ENCODE peak calls at places on chromosomes 16 and 17, in four cellular contexts. One of them, this sample, is unnamed.

GRCh38 chr17:72591500-72592241 is 470.9 kb downstream of the SOX9 start:
- DNase-seq in progenitor cell of endocrine pancreas: peak; percentile 41
- DNase-seq in heart left ventricle: no peak
- DNase-seq in spleen: no peak
- DNase-seq in this sample: no peak

GRCh38 chr16:57501492-57501891 is 15.2 kb upstream of the DOK4 start:
- DNase-seq in progenitor cell of endocrine pancreas: no peak
- DNase-seq in heart left ventricle: no peak
- DNase-seq in spleen: no peak
- DNase-seq in this sample: no peak

GRCh38 chr16:929227-929669 is 41.5 kb downstream of the LMF1 start:
- DNase-seq in progenitor cell of endocrine pancreas: no peak
- DNase-seq in heart left ventricle: no peak
- DNase-seq in spleen: peak; percentile 40
- DNase-seq in this sample: no peak

GRCh38 chr17:77400445-77400870 is 259.7 kb downstream of the SEC14L1 start:
- DNase-seq in progenitor cell of endocrine pancreas: no peak
- DNase-seq in heart left ventricle: peak; percentile 82
- DNase-seq in spleen: peak; percentile 92
- DNase-seq in this sample: no peak

GRCh38 chr16:2147981-2148671 is at the start of gene RAB26:
- DNase-seq in progenitor cell of endocrine pancreas: peak; percentile 58
- DNase-seq in heart left ventricle: peak; percentile 87
- DNase-seq in spleen: peak; percentile 88
- DNase-seq in this sample: no peak

GRCh38 chr16:70659546-70659945 is 13.2 kb downstream of the IL34 start:
- DNase-seq in progenitor cell of endocrine pancreas: no peak
- DNase-seq in heart left ventricle: no peak
- DNase-seq in spleen: no peak
- DNase-seq in this sample: no peak

GRCh38 chr17:67245694-67246397 is 850 bp upstream of the HELZ start:
- DNase-seq in progenitor cell of endocrine pancreas: peak; percentile 85
- DNase-seq in heart left ventricle: peak; percentile 74
- DNase-seq in spleen: peak; percentile 88
- DNase-seq in this sample: peak; percentile 85

GRCh38 chr16:73432794-73433455 is 385.0 kb upstream of the ZFHX3 start:
- DNase-seq in progenitor cell of endocrine pancreas: no peak
- DNase-seq in heart left ventricle: no peak
- DNase-seq in spleen: no peak
- DNase-seq in this sample: no peak

GRCh38 chr16:54685682-54686081 is 245.0 kb upstream of the IRX5 start:
- DNase-seq in progenitor cell of endocrine pancreas: no peak
- DNase-seq in heart left ventricle: no peak
- DNase-seq in spleen: no peak
- DNase-seq in this sample: no peak

GRCh38 chr17:17109896-17110295 is 67.6 kb downstream of the MPRIP start:
- DNase-seq in progenitor cell of endocrine pancreas: no peak
- DNase-seq in heart left ventricle: no peak
- DNase-seq in spleen: peak; percentile 87
- DNase-seq in this sample: no peak

GRCh38 chr16:698911-699671 is 6.5 kb downstream of the FBXL16 start:
- DNase-seq in progenitor cell of endocrine pancreas: no peak
- DNase-seq in heart left ventricle: no peak
- DNase-seq in spleen: no peak
- DNase-seq in this sample: no peak

GRCh38 chr16:53881371-53881770 is 177.4 kb downstream of the FTO start:
- DNase-seq in progenitor cell of endocrine pancreas: no peak
- DNase-seq in heart left ventricle: no peak
- DNase-seq in spleen: no peak
- DNase-seq in this sample: no peak

GRCh38 chr17:78263063-78263735 is 31.8 kb downstream of the TMEM235 start:
- DNase-seq in progenitor cell of endocrine pancreas: no peak
- DNase-seq in heart left ventricle: peak; percentile 79
- DNase-seq in spleen: peak; percentile 91
- DNase-seq in this sample: no peak

GRCh38 chr17:19288453-19288852 is 51.3 kb downstream of the EPN2 start:
- DNase-seq in progenitor cell of endocrine pancreas: no peak
- DNase-seq in heart left ventricle: no peak
- DNase-seq in spleen: peak; percentile 34
- DNase-seq in this sample: no peak

GRCh38 chr17:18980682-18981384 is 23.7 kb downstream of the FAM83G start:
- DNase-seq in progenitor cell of endocrine pancreas: no peak
- DNase-seq in heart left ventricle: no peak
- DNase-seq in spleen: no peak
- DNase-seq in this sample: no peak

GRCh38 chr17:40563371-40564052 is 1.8 kb downstream of the CCR7 start:
- DNase-seq in progenitor cell of endocrine pancreas: no peak
- DNase-seq in heart left ventricle: no peak
- DNase-seq in spleen: no peak
- DNase-seq in this sample: peak; percentile 62

GRCh38 chr17:263773-264172 is 82.3 kb upstream of the DOC2B start:
- DNase-seq in progenitor cell of endocrine pancreas: no peak
- DNase-seq in heart left ventricle: no peak
- DNase-seq in spleen: peak; percentile 30
- DNase-seq in this sample: peak; percentile 70

GRCh38 chr16:75379911-75380847 is 53.1 kb downstream of the CFDP1 start:
- DNase-seq in progenitor cell of endocrine pancreas: no peak
- DNase-seq in heart left ventricle: no peak
- DNase-seq in spleen: no peak
- DNase-seq in this sample: no peak

GRCh38 chr16:52364500-52364899 is 182.4 kb downstream of the TOX3 start:
- DNase-seq in progenitor cell of endocrine pancreas: no peak
- DNase-seq in heart left ventricle: no peak
- DNase-seq in spleen: no peak
- DNase-seq in this sample: no peak

GRCh38 chr17:78219396-78220150 is 5.5 kb downstream of the BIRC5 start:
- DNase-seq in progenitor cell of endocrine pancreas: no peak
- DNase-seq in heart left ventricle: no peak
- DNase-seq in spleen: no peak
- DNase-seq in this sample: no peak

GRCh38 chr16:27217256-27217655 is 13.9 kb downstream of the KDM8 start:
- DNase-seq in progenitor cell of endocrine pancreas: no peak
- DNase-seq in heart left ventricle: peak; percentile 41
- DNase-seq in spleen: no peak
- DNase-seq in this sample: no peak

GRCh38 chr16:9437115-9437514 is 345.7 kb downstream of the HAPSTR1 start:
- DNase-seq in progenitor cell of endocrine pancreas: no peak
- DNase-seq in heart left ventricle: no peak
- DNase-seq in spleen: no peak
- DNase-seq in this sample: no peak

GRCh38 chr16:89921131-89921698 is 1.9 kb upstream of the TUBB3 start:
- DNase-seq in progenitor cell of endocrine pancreas: no peak
- DNase-seq in heart left ventricle: no peak
- DNase-seq in spleen: no peak
- DNase-seq in this sample: no peak

GRCh38 chr17:66983414-66984021 is 19.0 kb downstream of the CACNG4 start:
- DNase-seq in progenitor cell of endocrine pancreas: no peak
- DNase-seq in heart left ventricle: peak; percentile 42
- DNase-seq in spleen: no peak
- DNase-seq in this sample: no peak

GRCh38 chr17:3043737-3044365 is 19.6 kb downstream of the OR1D5 start:
- DNase-seq in progenitor cell of endocrine pancreas: no peak
- DNase-seq in heart left ventricle: no peak
- DNase-seq in spleen: no peak
- DNase-seq in this sample: peak; percentile 81

GRCh38 chr16:8905168-8905762 is 23.1 kb downstream of the LITAFD start:
- DNase-seq in progenitor cell of endocrine pancreas: no peak
- DNase-seq in heart left ventricle: no peak
- DNase-seq in spleen: no peak
- DNase-seq in this sample: no peak

GRCh38 chr16:24721830-24722238 is 7.6 kb upstream of the TNRC6A start:
- DNase-seq in progenitor cell of endocrine pancreas: no peak
- DNase-seq in heart left ventricle: no peak
- DNase-seq in spleen: no peak
- DNase-seq in this sample: no peak

GRCh38 chr17:60248618-60249516 is 99.1 kb downstream of the CA4 start:
- DNase-seq in progenitor cell of endocrine pancreas: no peak
- DNase-seq in heart left ventricle: no peak
- DNase-seq in spleen: no peak
- DNase-seq in this sample: no peak

GRCh38 chr16:80791411-80791810 is 13.0 kb downstream of the CDYL2 start:
- DNase-seq in progenitor cell of endocrine pancreas: no peak
- DNase-seq in heart left ventricle: no peak
- DNase-seq in spleen: no peak
- DNase-seq in this sample: no peak

GRCh38 chr16:649646-650045 is 481 bp downstream of the WDR90 start:
- DNase-seq in progenitor cell of endocrine pancreas: no peak
- DNase-seq in heart left ventricle: no peak
- DNase-seq in spleen: peak; percentile 88
- DNase-seq in this sample: no peak

GRCh38 chr17:79632432-79632735 is 21.5 kb upstream of the RBFOX3 start:
- DNase-seq in progenitor cell of endocrine pancreas: peak; percentile 4
- DNase-seq in heart left ventricle: no peak
- DNase-seq in spleen: peak; percentile 44
- DNase-seq in this sample: peak; percentile 72

GRCh38 chr17:59470624-59471297 is 94.6 kb upstream of the DHX40 start:
- DNase-seq in progenitor cell of endocrine pancreas: no peak
- DNase-seq in heart left ventricle: no peak
- DNase-seq in spleen: no peak
- DNase-seq in this sample: no peak

GRCh38 chr17:8887834-8888703 is 20.6 kb upstream of the PIK3R6 start:
- DNase-seq in progenitor cell of endocrine pancreas: no peak
- DNase-seq in heart left ventricle: peak; percentile 80
- DNase-seq in spleen: no peak
- DNase-seq in this sample: no peak
- TF ChIP-seq CTCF in progenitor cell of endocrine pancreas: peak; percentile 43
- TF ChIP-seq CTCF in heart left ventricle: peak; percentile 44
- TF ChIP-seq CTCF in spleen: no peak
- TF ChIP-seq CTCF in this sample: peak; percentile 25

GRCh38 chr16:14202697-14203096 is 131.6 kb downstream of the MRTFB start:
- DNase-seq in progenitor cell of endocrine pancreas: no peak
- DNase-seq in heart left ventricle: no peak
- DNase-seq in spleen: no peak
- DNase-seq in this sample: no peak
- TF ChIP-seq CTCF in progenitor cell of endocrine pancreas: peak; percentile 50
- TF ChIP-seq CTCF in heart left ventricle: peak; percentile 12
- TF ChIP-seq CTCF in spleen: no peak
- TF ChIP-seq CTCF in this sample: peak; percentile 29

GRCh38 chr17:7312432-7313027 is 2.6 kb downstream of the GPS2 start:
- DNase-seq in progenitor cell of endocrine pancreas: no peak
- DNase-seq in heart left ventricle: no peak
- DNase-seq in spleen: no peak
- DNase-seq in this sample: no peak

GRCh38 chr17:7313890-7314718 is 1.1 kb downstream of the GPS2 start:
- DNase-seq in progenitor cell of endocrine pancreas: no peak
- DNase-seq in heart left ventricle: no peak
- DNase-seq in spleen: no peak
- DNase-seq in this sample: no peak

GRCh38 chr17:7311110-7311698 is 3.8 kb downstream of the EIF5A start:
- DNase-seq in progenitor cell of endocrine pancreas: no peak
- DNase-seq in heart left ventricle: no peak
- DNase-seq in spleen: no peak
- DNase-seq in this sample: no peak

GRCh38 chr17:7314719-7315569 is at the start of gene GPS2:
- DNase-seq in progenitor cell of endocrine pancreas: peak; percentile 85
- DNase-seq in heart left ventricle: peak; percentile 97
- DNase-seq in spleen: peak; percentile 98
- DNase-seq in this sample: peak; percentile 93

DNA sequence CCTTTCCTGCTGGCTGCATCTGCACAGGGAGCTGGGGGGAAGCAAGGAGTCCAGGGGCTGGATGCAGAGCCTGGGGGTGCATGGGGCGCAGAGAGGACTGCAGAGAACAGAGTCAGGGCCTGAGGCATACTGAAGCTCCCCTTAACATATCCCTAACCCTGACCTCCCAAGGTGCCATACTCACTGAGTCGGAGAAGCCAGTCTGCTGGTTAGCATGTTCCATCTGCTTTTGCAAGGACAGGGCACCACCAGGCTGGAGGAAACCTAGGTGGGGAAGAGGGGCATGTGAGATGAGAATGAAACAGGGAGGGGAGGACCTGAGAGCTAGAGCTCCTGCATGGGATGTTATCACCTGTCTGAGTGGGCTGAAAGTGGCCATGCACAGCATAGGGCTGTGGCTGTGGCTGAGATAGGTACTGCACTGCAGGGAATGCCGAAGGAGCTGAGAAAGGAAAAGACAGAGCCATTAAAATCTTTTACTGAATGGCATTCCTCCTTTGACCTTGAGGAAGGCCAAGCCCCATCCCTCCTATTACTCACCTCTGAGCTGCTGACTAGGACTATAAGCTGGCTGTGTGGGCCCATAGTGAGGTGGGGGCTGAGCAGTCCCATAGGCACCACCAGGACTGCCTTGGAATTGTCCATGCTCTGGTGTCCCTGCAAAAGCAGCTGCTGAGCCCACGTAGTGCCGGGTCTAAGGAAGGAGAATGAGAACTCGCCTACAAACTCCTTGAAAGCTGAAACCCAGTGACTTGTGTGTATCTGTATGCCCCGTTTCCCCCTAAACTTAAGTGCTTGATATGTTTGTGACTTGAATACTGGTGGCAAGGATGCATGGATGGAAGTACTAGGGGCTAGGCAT is 1.9 kb downstream of the GPS2 start:
- DNase-seq in progenitor cell of endocrine pancreas: no peak
- DNase-seq in heart left ventricle: no peak
- DNase-seq in spleen: no peak
- DNase-seq in this sample: no peak
- TF ChIP-seq CTCF in progenitor cell of endocrine pancreas: peak; percentile 28
- TF ChIP-seq CTCF in heart left ventricle: no peak
- TF ChIP-seq CTCF in spleen: no peak
- TF ChIP-seq CTCF in this sample: no peak

DNA sequence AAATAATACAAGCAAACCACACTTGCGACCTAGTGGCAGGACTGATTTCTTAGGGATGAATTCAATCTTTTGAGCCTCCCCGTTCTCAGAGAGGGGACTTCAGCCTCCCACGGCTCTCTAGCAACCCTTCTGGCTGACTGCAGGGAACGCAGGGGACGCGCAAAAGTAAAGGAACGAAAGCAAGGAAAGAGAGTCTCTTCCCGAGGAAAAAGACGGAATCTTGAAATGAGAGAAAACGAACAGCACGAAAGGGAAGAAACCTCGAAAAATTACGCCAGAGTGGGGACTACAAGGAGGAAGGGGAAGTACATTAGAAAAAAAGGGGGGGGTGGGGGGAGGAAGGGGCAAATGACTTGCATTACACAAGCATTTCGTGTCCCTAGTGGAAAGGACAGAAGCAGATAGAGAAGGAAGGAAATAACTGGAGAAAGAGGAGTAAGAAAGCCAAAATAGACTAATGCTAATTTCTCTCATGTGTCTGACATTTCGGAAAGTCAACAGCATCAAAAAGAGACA is 1.2 kb downstream of the GRB2 start:
- DNase-seq in progenitor cell of endocrine pancreas: peak; percentile 45
- DNase-seq in heart left ventricle: no peak
- DNase-seq in spleen: no peak
- DNase-seq in this sample: no peak
- TF ChIP-seq CTCF in progenitor cell of endocrine pancreas: peak; percentile 81
- TF ChIP-seq CTCF in heart left ventricle: peak; percentile 73
- TF ChIP-seq CTCF in spleen: peak; percentile 38
- TF ChIP-seq CTCF in this sample: peak; percentile 84